ENCODE peak calls at places on chromosomes 7 and 10, in five cellular contexts. F is HFFc6, P is Caki2, D is NCI-H1105, A is GM19239. Q is an unnamed sample.

GRCh38 chr7:41503438-41503837 is 199.5 kb downstream of the INHBA start:
- DNase-seq in D (no peak), P (no peak), A (no peak), F (peak; percentile 31), Q (no peak)

GRCh38 chr10:38741226-38741625 is 647.1 kb downstream of the ZNF37A start:
- DNase-seq in F (no peak), P (no peak), A (no peak), D (no peak), Q (no peak)

GRCh38 chr10:42996588-42996987 is 80.3 kb upstream of the RET start:
- DNase-seq in A (no peak), D (no peak), P (no peak), F (no peak), Q (no peak)

GRCh38 chr10:125003901-125004467 is 62.1 kb downstream of the ZRANB1 start:
- DNase-seq in D (no peak), P (no peak), A (no peak), F (no peak), Q (no peak)

GRCh38 chr10:37488792-37489657 is 363.6 kb downstream of the ANKRD30A start:
- DNase-seq in D (no peak), F (peak; percentile 16), P (peak; percentile 49), A (no peak), Q (no peak)

GRCh38 chr7:148261996-148262688 is 328.4 kb upstream of the C7orf33 start:
- DNase-seq in P (no peak), D (no peak), A (no peak), F (no peak), Q (no peak)

GRCh38 chr10:124665558-124665957 is 78.6 kb downstream of the FAM53B start:
- DNase-seq in A (no peak), F (peak; percentile 49), P (peak; percentile 10), D (no peak), Q (no peak)

GRCh38 chr10:29960261-29960660 is 99.1 kb downstream of the JCAD start:
- DNase-seq in P (no peak), D (no peak), A (no peak), F (no peak), Q (no peak)

Q was measured in GM12878.